ENCODE peak calls at places on chromosome 13, in five cellular contexts. W is spleen; O is CD4-positive, alpha-beta T cell; V is choroid plexus epithelial cell; C is breast epithelium. G is an unnamed sample.

GRCh38 chr13:32225494-32225931 is 89.7 kb downstream of the ZAR1L start:
- DNase-seq in O (no peak), C (no peak), W (no peak), V (peak; percentile 87), G (no peak)

GRCh38 chr13:40060318-40061007 is 405.0 kb downstream of the COG6 start:
- DNase-seq in C (no peak), W (no peak), O (no peak), V (peak; percentile 93), G (peak; percentile 74)

GRCh38 chr13:98978280-98978679 is 416 bp upstream of the DOCK9 start:
- DNase-seq in W (no peak), V (peak; percentile 91), O (no peak), C (no peak), G (peak; percentile 82)

GRCh38 chr13:40863723-40864122 is 74.3 kb downstream of the SLC25A15 start:
- DNase-seq in C (no peak), O (no peak), V (no peak), W (no peak), G (no peak)

GRCh38 chr13:104571890-104572229 is 1505.6 kb upstream of the SLC10A2 start:
- DNase-seq in C (no peak), O (no peak), W (no peak), V (no peak), G (no peak)

GRCh38 chr13:19071161-19071936 is 110.3 kb downstream of the TUBA3C start:
- DNase-seq in W (no peak), V (no peak), C (no peak), O (no peak), G (no peak)

GRCh38 chr13:81745391-81745790 is 1404.5 kb upstream of the SPRY2 start:
- DNase-seq in O (no peak), C (no peak), W (no peak), V (no peak), G (no peak)

GRCh38 chr13:99087954-99088491 is 110.2 kb upstream of the DOCK9 start:
- DNase-seq in C (no peak), V (no peak), W (peak; percentile 77), O (peak; percentile 29), G (no peak)

GRCh38 chr13:103883152-103883551 is 816.9 kb upstream of the SLC10A2 start:
- DNase-seq in V (peak; percentile 96), O (no peak), C (peak; percentile 87), W (peak; percentile 75), G (peak; percentile 88)

GRCh38 chr13:75518439-75519088 is 19.1 kb downstream of the COMMD6 start:
- DNase-seq in C (no peak), W (no peak), O (no peak), V (no peak), G (no peak)

GRCh38 chr13:50421457-50422130 is 406.4 kb downstream of the KCNRG start:
- DNase-seq in C (no peak), V (no peak), W (no peak), O (no peak), G (no peak)

GRCh38 chr13:38166121-38166520 is 183.5 kb upstream of the UFM1 start:
- DNase-seq in W (no peak), O (no peak), V (peak; percentile 10), C (no peak), G (no peak)

GRCh38 chr13:113726961-113727411 is 32.0 kb upstream of the TMEM255B start:
- DNase-seq in W (peak; percentile 86), V (peak; percentile 24), O (no peak), C (no peak), G (no peak)

DNA sequence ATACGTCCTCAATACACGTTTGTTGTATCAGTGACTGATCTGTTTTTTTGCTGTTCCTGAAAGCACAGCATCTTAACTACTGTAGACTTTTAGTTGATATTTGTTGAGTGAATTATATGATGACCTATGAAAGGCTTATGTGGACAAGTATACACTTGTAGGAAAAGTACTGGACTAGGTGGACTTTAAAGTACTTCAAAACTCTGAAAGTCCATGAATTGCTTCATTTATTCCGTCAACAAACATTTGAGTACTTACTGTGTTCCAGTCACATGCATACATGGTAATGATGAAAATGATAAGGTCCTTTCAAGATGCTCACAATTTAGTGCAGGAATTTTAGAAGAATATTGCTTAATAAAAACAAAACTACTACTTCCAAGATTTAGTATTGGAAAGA is 3.1 kb downstream of the WDFY2 start:
- DNase-seq in V (no peak), O (no peak), C (no peak), W (no peak), G (no peak)
- TF ChIP-seq CTCF in V (no peak), O (no peak), C (no peak), W (no peak), G (no peak)

GRCh38 chr13:110565296-110565695 is 3.8 kb upstream of the RAB20 start:
- DNase-seq in C (no peak), V (peak; percentile 23), W (no peak), O (no peak), G (no peak)
- TF ChIP-seq CTCF in C (no peak), V (peak; percentile 36), W (no peak), O (no peak), G (peak; percentile 31)

GRCh38 chr13:69319659-69320058 is 788.0 kb upstream of the ATXN8OS start:
- DNase-seq in C (no peak), O (no peak), V (peak; percentile 7), W (no peak), G (no peak)

GRCh38 chr13:69324109-69324886 is 783.3 kb upstream of the ATXN8OS start:
- DNase-seq in O (no peak), V (peak; percentile 28), W (no peak), C (no peak), G (no peak)
- TF ChIP-seq CTCF in O (no peak), V (peak; percentile 7), W (no peak), C (no peak), G (peak; percentile 35)

DNA sequence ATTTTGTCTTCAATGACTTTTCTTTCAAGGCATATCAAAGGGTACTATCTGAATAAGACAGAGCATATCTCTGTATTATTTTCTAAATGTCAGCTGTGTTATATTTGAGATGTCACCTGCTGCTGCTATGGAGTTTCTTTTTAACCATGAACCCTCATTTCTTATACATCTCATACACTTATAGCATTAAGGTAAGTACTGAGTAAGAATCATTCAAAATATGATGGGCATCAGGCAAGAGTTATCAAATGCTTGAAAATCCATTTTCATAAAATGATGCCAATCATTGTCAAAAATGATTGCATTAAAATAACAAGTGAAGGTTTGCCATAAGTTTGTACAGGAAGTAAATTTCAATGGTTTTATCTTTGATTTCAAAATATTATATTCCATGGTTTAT is 2005.0 kb upstream of the PCDH20 start:
- DNase-seq in C (no peak), O (no peak), W (no peak), V (no peak), G (no peak)
- TF ChIP-seq CTCF in C (no peak), O (no peak), W (no peak), V (no peak), G (no peak)